ENCODE peak calls at places on chromosomes 11 and 22, in four cellular contexts. R is CD8-positive, alpha-beta memory T cell; U is astrocyte; G is A673. F is an unnamed sample. For H3K27me3 and H3K9me3, the result is how much of the 10 kb centered on the place peaks cover.

GRCh38 chr22:39396156-39396796 is 3.3 kb upstream of the TAB1 start:
- DNase-seq in R (no peak), U (no peak), G (no peak), F (no peak)

GRCh38 chr22:30044369-30044768 is 35.9 kb upstream of the HORMAD2 start:
- DNase-seq in R (no peak), U (peak), G (peak), F (no peak)

GRCh38 chr11:120554771-120555432 is 43.4 kb downstream of the GRIK4 start:
- DNase-seq in R (no peak), U (peak), G (no peak), F (no peak)

GRCh38 chr11:45665206-45665932 is at the start of gene CHST1:
- DNase-seq in R (no peak), U (peak), G (peak), F (no peak)

GRCh38 chr11:93921695-93922468 is 71.5 kb upstream of the VSTM5 start:
- DNase-seq in R (no peak), U (peak), G (peak), F (no peak)

GRCh38 chr22:25363474-25363873 is 144.0 kb downstream of the CRYBB2 start:
- DNase-seq in R (no peak), U (no peak), G (no peak), F (no peak)

GRCh38 chr11:130156108-130157022 is 3.2 kb upstream of the ST14 start:
- DNase-seq in R (no peak), U (no peak), G (no peak), F (no peak)

GRCh38 chr22:46178755-46179505 is 28.6 kb downstream of the PPARA start:
- DNase-seq in R (no peak), U (no peak), G (no peak), F (no peak)

GRCh38 chr11:14687943-14688627 is 44.5 kb downstream of the PDE3B start:
- DNase-seq in R (no peak), U (no peak), G (no peak), F (no peak)

GRCh38 chr22:49901457-49901856 is 16.8 kb downstream of the ALG12 start:
- DNase-seq in R (no peak), U (no peak), G (no peak), F (no peak)

GRCh38 chr11:120832609-120833221 is 191.2 kb upstream of the TBCEL start:
- DNase-seq in R (no peak), U (no peak), G (no peak), F (no peak)

GRCh38 chr11:113105584-113105983 is 144.4 kb downstream of the NCAM1 start:
- DNase-seq in R (no peak), U (peak), G (no peak), F (no peak)

GRCh38 chr11:112380464-112380863 is 119.8 kb upstream of the PLET1 start:
- DNase-seq in R (no peak), U (no peak), G (no peak), F (no peak)

GRCh38 chr11:74354036-74354435 is 42.6 kb upstream of the P4HA3 start:
- DNase-seq in R (no peak), U (peak), G (no peak), F (no peak)

GRCh38 chr22:28435271-28435825 is 244.3 kb downstream of the TTC28 start:
- DNase-seq in R (no peak), U (no peak), G (no peak), F (no peak)

GRCh38 chr22:27476729-27477128 is 324.8 kb downstream of the MN1 start:
- DNase-seq in R (no peak), U (peak), G (no peak), F (no peak)

GRCh38 chr22:28978158-28978557 is 83.5 kb downstream of the C22orf31 start:
- DNase-seq in R (no peak), U (peak), G (no peak), F (no peak)

GRCh38 chr11:117528061-117528780 is 200.6 kb downstream of the CEP164 start:
- DNase-seq in R (no peak), U (peak), G (peak), F (no peak)

GRCh38 chr11:14336507-14337503 is 22.2 kb downstream of the RRAS2 start:
- DNase-seq in R (no peak), U (peak), G (no peak), F (no peak)

GRCh38 chr11:9802291-9802861 is 138.5 kb downstream of the SWAP70 start:
- DNase-seq in R (no peak), U (peak), G (peak), F (no peak)

GRCh38 chr11:13862845-13863392 is 99.6 kb upstream of the SPON1 start:
- DNase-seq in R (no peak), U (no peak), G (no peak), F (no peak)

GRCh38 chr11:1073261-1073724 is 1.4 kb upstream of the MUC2 start:
- DNase-seq in R (no peak), U (peak), G (no peak), F (no peak)

GRCh38 chr11:116891746-116892145 is 54.3 kb upstream of the APOA1 start:
- DNase-seq in R (no peak), U (no peak), G (no peak), F (no peak)

GRCh38 chr11:1388763-1389102 is 1.0 kb upstream of the BRSK2 start:
- DNase-seq in R (no peak), U (no peak), G (no peak), F (no peak)

GRCh38 chr11:92653448-92653847 is 316.0 kb upstream of the MTNR1B start:
- DNase-seq in R (no peak), U (no peak), G (peak), F (no peak)

GRCh38 chr11:104830080-104830479 is 68.2 kb downstream of the CASP12 start:
- DNase-seq in R (no peak), U (peak), G (peak), F (no peak)

GRCh38 chr11:116082256-116082655 is 578.0 kb upstream of the CADM1 start:
- DNase-seq in R (no peak), U (no peak), G (no peak), F (no peak)

GRCh38 chr11:1193326-1194230 is 29.3 kb upstream of the MUC5B start:
- DNase-seq in R (no peak), U (no peak), G (no peak), F (no peak)

GRCh38 chr11:34288482-34288881 is 69.3 kb downstream of the ABTB2 start:
- DNase-seq in R (no peak), U (no peak), G (no peak), F (no peak)

DNA sequence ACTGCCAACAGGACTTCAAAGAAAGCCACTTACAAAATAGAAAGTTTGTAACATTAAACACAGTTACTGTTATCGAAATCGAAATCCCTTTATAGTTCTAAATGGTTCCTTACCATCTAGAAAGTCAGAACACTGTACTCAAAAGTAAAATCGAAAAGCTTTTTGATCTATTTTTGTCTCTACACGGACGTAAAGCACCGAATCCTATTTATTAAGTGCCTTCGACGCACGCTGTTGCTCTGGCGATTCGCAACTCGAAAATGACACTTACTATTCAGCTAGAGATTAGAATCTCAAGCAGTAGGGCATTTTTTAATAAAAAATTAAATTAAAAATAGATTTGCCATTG is 78.3 kb downstream of the LARGE1 start:
- DNase-seq in R (no peak), U (no peak), G (no peak), F (no peak)
- H3K27me3 ChIP-seq in R (under half), U (under half), G (under half), F (under half)

DNA sequence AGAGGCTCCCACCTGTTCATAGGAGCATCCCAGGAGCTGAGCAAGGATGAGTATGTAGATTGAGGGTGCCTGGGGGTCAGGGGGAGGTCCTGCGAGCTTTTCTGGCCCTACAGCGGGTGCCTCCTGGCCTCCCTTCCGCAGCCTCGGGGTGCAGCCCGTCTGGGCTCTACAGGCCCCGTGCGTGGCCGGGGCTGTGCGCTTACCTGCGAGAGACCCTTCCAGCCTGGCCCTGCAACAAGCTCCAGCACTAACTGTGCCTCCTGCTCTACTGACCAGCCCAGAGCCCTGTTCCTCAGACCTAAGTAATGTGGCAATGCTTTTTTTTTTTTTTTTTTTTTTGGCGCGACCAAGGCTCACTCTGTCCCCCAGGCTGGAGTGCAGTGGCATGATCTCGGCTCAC is 1129.1 kb downstream of the BRD1 start:
- DNase-seq in R (no peak), U (no peak), G (no peak), F (no peak)
- H3K9me3 ChIP-seq in R (under half), U (under half), G (under half), F (under half)

GRCh38 chr11:64719406-64719805 is 3.6 kb downstream of the NRXN2 start:
- DNase-seq in R (no peak), U (no peak), G (no peak), F (no peak)
- H3K27me3 ChIP-seq in R (under half), U (under half), G (half or more), F (under half)

DNA sequence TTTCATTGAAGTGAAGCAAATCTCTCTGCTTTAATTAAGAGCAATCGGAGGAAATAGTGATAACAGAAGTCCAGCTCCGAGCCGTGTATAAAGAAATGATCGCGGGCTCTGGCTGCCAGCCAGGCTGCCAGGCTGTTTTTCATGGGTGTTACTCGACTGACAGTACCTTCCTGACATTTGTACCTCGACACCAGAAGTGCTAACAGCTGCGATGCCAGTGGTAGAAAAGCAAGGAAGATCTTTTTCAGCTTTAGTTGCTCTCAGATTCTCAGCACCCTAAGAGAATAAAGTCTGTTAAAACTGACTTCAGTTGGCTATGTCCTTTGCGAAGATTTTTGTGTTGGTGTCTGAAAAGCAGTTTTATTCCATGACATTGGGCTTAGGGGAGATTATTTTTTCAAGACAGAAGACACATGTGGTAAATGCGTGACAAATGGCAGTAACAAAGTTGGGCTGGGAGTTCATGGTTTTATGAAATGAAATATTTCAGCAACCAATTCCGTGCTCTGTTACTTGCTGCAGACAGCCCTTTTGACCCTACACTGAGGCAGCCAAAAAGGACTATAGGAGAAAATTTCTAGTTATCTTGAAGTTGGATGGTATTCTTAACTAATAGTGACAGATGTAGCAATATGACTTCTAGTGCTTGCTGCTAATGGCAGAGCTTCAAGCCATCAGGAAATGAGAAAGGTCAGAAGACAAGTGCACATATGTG is 296.2 kb downstream of the CNTN5 start:
- DNase-seq in R (no peak), U (peak), G (peak), F (no peak)
- H3K9me3 ChIP-seq in R (under half), U (under half), G (under half), F (under half)

GRCh38 chr11:8019671-8020597 is 32.8 kb downstream of the EIF3F start:
- DNase-seq in R (no peak), U (peak), G (no peak), F (peak)
- H3K27me3 ChIP-seq in R (under half), U (under half), G (half or more), F (under half)

DNA sequence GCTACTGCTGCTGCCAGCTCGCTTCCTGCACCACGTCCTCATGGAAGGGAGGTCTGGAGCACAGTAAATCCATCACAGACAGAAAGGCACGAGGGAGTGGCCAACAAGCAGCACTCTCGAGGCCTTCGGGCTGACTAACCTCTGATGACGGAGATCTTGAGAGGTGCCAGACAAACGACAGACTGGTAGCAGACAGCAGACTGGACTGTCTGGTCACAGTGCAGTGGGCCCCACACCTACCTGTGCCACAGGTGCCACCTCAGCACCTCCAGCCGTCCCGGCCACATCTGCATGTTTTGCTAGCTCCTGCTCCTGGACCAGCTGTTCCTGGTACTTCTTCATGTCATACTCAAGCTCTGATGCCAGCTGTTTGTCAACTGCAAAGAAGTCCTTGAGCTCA is 64.1 kb downstream of the NCAPD3 start:
- DNase-seq in R (no peak), U (no peak), G (no peak), F (no peak)
- H3K9me3 ChIP-seq in R (under half), U (under half), G (under half), F (under half)